ENCODE peak calls at places on chromosomes 5 and 9, in six cellular contexts. I is psoas muscle; K is OCI-LY7; C is pancreas; R is HCT116; P is CD8-positive, alpha-beta T cell. L is an unnamed sample.

GRCh38 chr5:29218138-29218537 is 1975.3 kb upstream of the CDH6 start:
- DNase-seq in I (no peak), P (no peak), C (no peak), R (no peak), K (no peak), L (no peak)

GRCh38 chr9:111743275-111743674 is 51.5 kb downstream of the SHOC1 start:
- DNase-seq in I (no peak), R (peak; percentile 87), C (no peak), P (no peak), K (no peak), L (peak; percentile 86)

GRCh38 chr5:56632199-56632598 is 183.2 kb upstream of the MAP3K1 start:
- DNase-seq in I (no peak), R (no peak), P (no peak), K (no peak), C (no peak), L (no peak)

GRCh38 chr5:116574682-116575634 is at the start of gene SEMA6A:
- DNase-seq in I (peak; percentile 94), K (no peak), C (peak; percentile 91), R (peak; percentile 95), P (no peak), L (peak; percentile 67)

GRCh38 chr9:13967493-13967892 is 346.4 kb downstream of the NFIB start:
- DNase-seq in C (no peak), R (no peak), K (no peak), P (no peak), I (no peak), L (no peak)

GRCh38 chr5:140806834-140807775 is at the start of gene PCDHA4:
- DNase-seq in R (no peak), K (no peak), C (peak; percentile 22), P (no peak), I (peak; percentile 48), L (no peak)

GRCh38 chr5:180135128-180135955 is 63.8 kb upstream of the RNF130 start:
- DNase-seq in I (no peak), K (no peak), P (no peak), C (no peak), R (peak; percentile 48), L (peak; percentile 52)

GRCh38 chr5:169861934-169862333 is 118.4 kb downstream of the INSYN2B start:
- DNase-seq in P (no peak), K (no peak), C (no peak), R (no peak), I (no peak), L (no peak)

GRCh38 chr5:177299711-177300110 is 3.8 kb downstream of the RAB24 start:
- DNase-seq in R (no peak), I (no peak), C (no peak), P (no peak), K (no peak), L (no peak)

GRCh38 chr5:109610581-109610980 is 79.1 kb upstream of the MAN2A1 start:
- DNase-seq in C (no peak), K (no peak), R (no peak), I (no peak), P (no peak), L (no peak)

GRCh38 chr9:36560813-36561212 is 11.9 kb upstream of the MELK start:
- DNase-seq in K (no peak), P (no peak), C (no peak), R (no peak), I (no peak), L (no peak)

GRCh38 chr9:136170291-136170901 is 34.5 kb downstream of the LHX3 start:
- DNase-seq in I (no peak), K (peak; percentile 66), R (no peak), C (peak; percentile 28), P (peak; percentile 15), L (no peak)

GRCh38 chr5:57338068-57338848 is 144.4 kb downstream of the ACTBL2 start:
- DNase-seq in I (no peak), P (no peak), C (no peak), K (peak; percentile 46), R (peak; percentile 44), L (no peak)

GRCh38 chr5:1448511-1449011 is 3.3 kb upstream of the SLC6A3 start:
- DNase-seq in I (peak; percentile 25), R (no peak), K (no peak), C (no peak), P (no peak), L (no peak)

GRCh38 chr5:53291528-53291927 is 182.0 kb upstream of the MOCS2 start:
- DNase-seq in R (no peak), P (no peak), K (no peak), C (no peak), I (no peak), L (no peak)

GRCh38 chr5:36502608-36503007 is 103.8 kb upstream of the SLC1A3 start:
- DNase-seq in P (no peak), R (no peak), K (no peak), I (no peak), C (no peak), L (peak; percentile 82)

DNA sequence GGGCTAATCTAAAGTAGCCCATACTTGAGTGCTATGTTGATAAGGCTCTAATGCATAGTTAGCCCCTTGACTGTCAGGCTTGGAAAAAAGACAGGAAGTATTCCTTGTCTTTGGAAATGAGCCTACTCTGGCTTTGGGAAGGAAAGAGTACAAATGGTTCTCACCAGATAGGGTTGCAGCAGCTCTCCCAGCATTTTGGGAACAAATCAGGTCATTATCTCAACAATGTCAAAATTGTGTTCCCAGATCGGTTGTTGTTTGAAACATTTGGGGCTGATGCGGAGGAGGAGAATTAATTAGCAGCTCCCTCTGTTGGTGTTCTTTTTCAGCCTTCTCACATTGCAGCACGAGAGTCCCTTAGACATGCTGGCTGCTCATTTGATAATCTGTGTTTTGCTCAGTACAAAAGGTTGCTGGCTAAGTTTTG is 294.7 kb upstream of the DMRT1 start:
- DNase-seq in K (peak; percentile 60), R (no peak), P (no peak), I (no peak), C (no peak), L (no peak)
- H3K4me3 ChIP-seq in K (peak overlapping the region; percentile 41), R (no peak overlapping the region), P (no peak overlapping the region), I (peak overlapping the region; percentile 45), C (peak overlapping the region; percentile 18), L (no peak overlapping the region)

GRCh38 chr9:131654857-131655577 is 84.9 kb downstream of the RAPGEF1 start:
- DNase-seq in K (peak; percentile 93), P (no peak), C (peak; percentile 70), I (no peak), R (no peak), L (no peak)
- H3K4me3 ChIP-seq in K (peak overlapping the region; percentile 32), P (no peak overlapping the region), C (no peak overlapping the region), I (no peak overlapping the region), R (no peak overlapping the region), L (no peak overlapping the region)

DNA sequence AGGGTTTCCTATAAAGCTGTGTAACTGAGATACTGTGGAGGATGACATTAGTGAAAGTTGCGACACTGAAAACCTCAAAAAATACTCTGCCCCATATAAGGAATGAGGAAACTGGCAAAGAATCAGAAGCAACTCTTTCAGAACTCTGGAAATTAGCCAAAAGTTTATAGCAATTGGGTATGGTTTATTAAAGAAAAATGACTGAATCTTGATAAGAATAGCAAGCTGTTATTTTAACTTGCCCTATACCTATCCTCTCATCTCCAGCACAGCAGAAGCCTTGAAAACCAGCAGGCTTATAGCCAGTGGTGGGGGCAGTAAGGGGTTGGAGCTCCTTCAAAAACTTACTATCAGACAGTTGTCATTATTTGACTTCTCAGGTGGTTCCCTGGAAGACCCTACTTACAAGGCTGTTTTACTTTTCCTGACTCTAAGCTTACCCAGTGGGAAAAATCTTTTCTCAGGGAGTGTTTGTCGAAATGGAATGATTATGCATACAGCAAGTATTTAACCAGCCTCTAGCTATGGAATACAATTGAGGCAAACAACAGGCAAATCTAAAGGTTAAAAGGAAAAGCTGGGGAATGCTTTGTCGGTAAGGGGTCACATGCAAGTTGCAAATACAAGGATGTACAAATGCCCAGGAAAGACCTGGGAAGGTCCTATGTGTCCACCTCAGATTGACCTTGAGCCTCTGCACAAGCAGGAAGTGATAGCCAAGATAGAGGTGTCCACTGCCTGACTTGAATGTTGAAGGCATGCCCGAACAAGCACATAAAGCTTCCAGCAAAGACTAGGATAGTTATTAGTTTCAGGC is 21.0 kb upstream of the FAM151B start:
- DNase-seq in C (no peak), K (no peak), I (no peak), R (no peak), P (no peak), L (no peak)
- H3K4me3 ChIP-seq in C (no peak overlapping the region), K (no peak overlapping the region), I (no peak overlapping the region), R (no peak overlapping the region), P (no peak overlapping the region), L (no peak overlapping the region)

GRCh38 chr9:16247188-16247875 is 623.1 kb downstream of the BNC2 start:
- DNase-seq in C (no peak), R (no peak), I (no peak), P (no peak), K (no peak), L (peak; percentile 87)
- H3K4me3 ChIP-seq in C (no peak overlapping the region), R (no peak overlapping the region), I (no peak overlapping the region), P (no peak overlapping the region), K (no peak overlapping the region), L (no peak overlapping the region)

DNA sequence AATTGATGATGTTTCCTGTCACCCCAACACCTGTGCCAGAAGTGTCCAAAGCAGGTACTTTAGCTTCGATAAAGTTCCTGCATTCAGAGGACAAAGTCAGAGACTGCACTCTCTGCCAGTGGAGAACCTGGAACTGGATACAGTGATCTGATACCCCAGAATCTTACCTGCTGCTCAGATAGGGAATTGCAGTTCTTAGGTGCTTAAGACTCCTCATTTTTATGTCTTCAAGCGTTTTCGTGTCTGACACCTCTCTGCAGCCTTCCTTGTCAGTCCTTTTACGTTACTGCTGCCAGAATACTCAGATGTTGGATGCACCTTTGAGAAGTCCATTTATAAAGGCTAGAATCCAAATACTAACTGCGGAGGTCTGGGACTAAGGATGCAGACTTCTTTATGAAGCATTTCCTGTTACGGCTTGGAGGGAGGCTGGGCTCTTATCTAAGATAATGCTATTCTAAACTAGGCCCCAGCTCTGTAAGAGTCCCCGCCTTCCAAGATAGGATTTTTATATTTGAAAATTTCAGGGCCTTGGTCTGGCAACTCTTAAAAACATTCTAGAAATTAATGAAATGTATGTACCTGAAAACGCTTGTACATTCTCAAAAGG is 1.9 kb downstream of the ISOC1 start:
- DNase-seq in C (no peak), I (no peak), P (no peak), R (no peak), K (peak; percentile 5), L (no peak)
- H3K4me3 ChIP-seq in C (no peak overlapping the region), I (peak overlapping the region; percentile 80), P (no peak overlapping the region), R (no peak overlapping the region), K (no peak overlapping the region), L (no peak overlapping the region)

L was measured in kidney epithelial cell.